ENCODE peak calls at places on chromosomes 11 and 22, in five cellular contexts. G is MCF 10A, Z is AG08395, D is OCI-LY7, N is lower lobe of right lung. I is an unnamed sample.

GRCh38 chr11:71086687-71087258 is 165.6 kb downstream of the SHANK2 start:
- DNase-seq in G (peak; percentile 7), Z (no peak), D (peak; percentile 56), N (no peak), I (no peak)

GRCh38 chr11:118868659-118869058 is 15.0 kb upstream of the CXCR5 start:
- DNase-seq in G (no peak), Z (no peak), D (peak; percentile 78), N (no peak), I (no peak)

GRCh38 chr11:15418887-15419286 is 304.2 kb downstream of the INSC start:
- DNase-seq in G (no peak), Z (no peak), D (no peak), N (no peak), I (no peak)

GRCh38 chr22:35752172-35752832 is 34.6 kb downstream of the APOL5 start:
- DNase-seq in G (no peak), Z (no peak), D (peak; percentile 92), N (no peak), I (no peak)

GRCh38 chr11:101974771-101975170 is 58.4 kb upstream of the ANGPTL5 start:
- DNase-seq in G (no peak), Z (no peak), D (no peak), N (no peak), I (no peak)

GRCh38 chr11:110093407-110094297 is 460 bp downstream of the ZC3H12C start:
- DNase-seq in G (peak; percentile 60), Z (peak; percentile 39), D (no peak), N (peak; percentile 73), I (no peak)

GRCh38 chr22:39292002-39292401 is 27.4 kb downstream of the RPL3 start:
- DNase-seq in G (no peak), Z (no peak), D (no peak), N (no peak), I (no peak)

GRCh38 chr22:48721394-48721666 is 1106.3 kb downstream of the BRD1 start:
- DNase-seq in G (no peak), Z (no peak), D (no peak), N (no peak), I (no peak)

GRCh38 chr11:83036701-83037100 is 35.0 kb downstream of the RAB30 start:
- DNase-seq in G (no peak), Z (no peak), D (no peak), N (no peak), I (no peak)

GRCh38 chr11:120739780-120740179 is 228.2 kb downstream of the GRIK4 start:
- DNase-seq in G (no peak), Z (no peak), D (no peak), N (no peak), I (no peak)

GRCh38 chr22:21047730-21048129 is 2.0 kb downstream of the LRRC74B start:
- DNase-seq in G (no peak), Z (no peak), D (no peak), N (peak; percentile 40), I (no peak)

GRCh38 chr22:22733881-22734373 is 89.5 kb downstream of the GGTLC2 start:
- DNase-seq in G (no peak), Z (no peak), D (no peak), N (no peak), I (no peak)

I was measured in T-helper 17 cell.